ENCODE peak calls at places on chromosomes 16 and 17, in six cellular contexts. L is ELR, I is ACHN, E is GF-D8, B is MCF 10A, Q is transverse colon. R is an unnamed sample.

GRCh38 chr16:17749706-17750105 is 278.9 kb upstream of the XYLT1 start:
- DNase-seq in L (no peak), I (no peak), B (no peak), E (no peak), Q (no peak), R (no peak)

GRCh38 chr17:37506678-37507077 is 17.0 kb downstream of the DUSP14 start:
- DNase-seq in L (peak), Q (no peak), I (peak), E (no peak), B (peak), R (peak)

GRCh38 chr16:49856741-49857330 is 924 bp upstream of the ZNF423 start:
- DNase-seq in Q (peak), E (no peak), I (peak), L (peak), B (peak), R (peak)

GRCh38 chr16:73170587-73170986 is 122.7 kb upstream of the ZFHX3 start:
- DNase-seq in I (no peak), Q (no peak), B (no peak), L (no peak), E (no peak), R (no peak)

GRCh38 chr17:4365628-4366311 is 705 bp downstream of the UBE2G1 start:
- DNase-seq in E (no peak), B (peak), Q (peak), I (peak), L (peak), R (peak)

GRCh38 chr17:75872434-75873351 is 5.7 kb downstream of the TRIM47 start:
- DNase-seq in E (no peak), I (no peak), L (peak), B (peak), Q (peak), R (peak)

GRCh38 chr17:32349503-32349853 is 479 bp upstream of the ZNF207 start:
- DNase-seq in I (no peak), B (no peak), L (peak), Q (peak), E (no peak), R (no peak)

GRCh38 chr16:88706288-88706964 is at the start of the genes CTU2 and RNF166:
- DNase-seq in Q (peak), B (peak), L (peak), E (peak), I (peak), R (peak)

GRCh38 chr16:29694384-29695195 is 15.6 kb downstream of the QPRT start:
- DNase-seq in L (no peak), B (no peak), Q (no peak), I (no peak), E (no peak), R (no peak)

GRCh38 chr16:2206780-2207433 is 1.7 kb downstream of the MLST8 start:
- DNase-seq in L (no peak), E (no peak), B (no peak), I (no peak), Q (no peak), R (no peak)

GRCh38 chr16:13767215-13767614 is 152.7 kb upstream of the ERCC4 start:
- DNase-seq in I (peak), B (peak), Q (no peak), E (no peak), L (no peak), R (no peak)

GRCh38 chr17:78805301-78805700 is 23.2 kb upstream of the CYTH1 start:
- DNase-seq in L (no peak), B (no peak), Q (peak), I (no peak), E (no peak), R (no peak)

GRCh38 chr16:20084624-20085226 is 11.0 kb upstream of the GPR139 start:
- DNase-seq in L (no peak), E (no peak), B (peak), Q (no peak), I (no peak), R (no peak)

GRCh38 chr17:29074488-29074887 is 31.5 kb downstream of the PIPOX start:
- DNase-seq in E (no peak), B (no peak), I (no peak), Q (no peak), L (no peak), R (no peak)

GRCh38 chr17:27376637-27377547 is 79.4 kb upstream of the KSR1 start:
- DNase-seq in B (peak), Q (no peak), I (no peak), E (no peak), L (peak), R (no peak)

GRCh38 chr17:82228278-82228841 is 482 bp upstream of the SLC16A3 start:
- DNase-seq in I (no peak), B (no peak), L (peak), Q (peak), E (peak), R (no peak)

GRCh38 chr17:58273453-58274104 is 7.2 kb downstream of the MPO start:
- DNase-seq in I (no peak), L (no peak), Q (no peak), B (no peak), E (no peak), R (no peak)

GRCh38 chr17:15233022-15233805 is 31.9 kb downstream of the PMP22 start:
- DNase-seq in L (peak), I (peak), B (peak), Q (no peak), E (no peak), R (no peak)

GRCh38 chr16:86952769-86953168 is 364.4 kb downstream of the C16orf95 start:
- DNase-seq in B (peak), Q (no peak), E (no peak), I (peak), L (peak), R (no peak)

GRCh38 chr17:34401165-34401564 is 38.1 kb upstream of the CCL1 start:
- DNase-seq in B (no peak), Q (no peak), I (no peak), E (no peak), L (no peak), R (no peak)

GRCh38 chr16:58499615-58500328 is at the start of gene NDRG4:
- DNase-seq in L (peak), E (no peak), I (peak), B (peak), Q (peak), R (peak)

GRCh38 chr16:8899709-8900317 is 17.7 kb downstream of the LITAFD start:
- DNase-seq in L (no peak), B (no peak), I (no peak), Q (no peak), E (no peak), R (no peak)

GRCh38 chr17:43540821-43541674 is 5.1 kb downstream of the ETV4 start:
- DNase-seq in E (no peak), I (no peak), L (no peak), Q (no peak), B (no peak), R (peak)

GRCh38 chr17:57994436-57994835 is 6.4 kb upstream of the VEZF1 start:
- DNase-seq in B (no peak), L (no peak), E (no peak), I (no peak), Q (no peak), R (no peak)

GRCh38 chr16:72195609-72196008 is 23.7 kb upstream of the PMFBP1 start:
- DNase-seq in E (no peak), I (no peak), L (no peak), Q (no peak), B (no peak), R (no peak)

GRCh38 chr17:74217036-74217725 is 3.8 kb downstream of the TTYH2 start:
- DNase-seq in E (no peak), I (no peak), L (no peak), B (no peak), Q (no peak), R (no peak)

GRCh38 chr17:75587718-75588545 is at the start of gene MYO15B:
- DNase-seq in L (no peak), B (no peak), Q (peak), E (peak), I (no peak), R (no peak)

GRCh38 chr17:80036715-80037477 is 454 bp downstream of the CCDC40 start:
- DNase-seq in L (peak), B (no peak), E (no peak), I (peak), Q (peak), R (peak)

GRCh38 chr17:63086483-63087185 is 120.6 kb downstream of the TANC2 start:
- DNase-seq in E (no peak), L (no peak), Q (no peak), I (no peak), B (no peak), R (no peak)

GRCh38 chr16:19963306-19963705 is 78.7 kb upstream of the GPRC5B start:
- DNase-seq in L (no peak), B (no peak), E (no peak), I (no peak), Q (no peak), R (no peak)

GRCh38 chr17:52064791-52065211 is 93.7 kb downstream of the CA10 start:
- DNase-seq in Q (no peak), L (peak), E (no peak), I (peak), B (no peak), R (no peak)

GRCh38 chr17:15414502-15415348 is 52.7 kb downstream of the CDRT4 start:
- DNase-seq in E (no peak), L (no peak), B (peak), Q (no peak), I (no peak), R (no peak)

GRCh38 chr17:64028874-64029464 is 8.5 kb upstream of the ICAM2 start:
- DNase-seq in E (peak), Q (peak), I (peak), B (peak), L (peak), R (peak)

GRCh38 chr17:77434136-77435114 is 293.7 kb downstream of the SEC14L1 start:
- DNase-seq in Q (no peak), B (no peak), L (no peak), I (no peak), E (no peak), R (no peak)

GRCh38 chr16:19294156-19294649 is 8.7 kb downstream of the CLEC19A start:
- DNase-seq in E (no peak), Q (peak), I (no peak), B (no peak), L (no peak), R (no peak)

R was measured in HAP-1.